ENCODE peak calls at places on chromosomes 6 and 20, in five cellular contexts. L is tibial artery, H is GM23248, W is SJSA1, F is colonic mucosa. A is an unnamed sample.

GRCh38 chr6:80543598-80544181 is 437.2 kb downstream of the BCKDHB start:
- DNase-seq in L (no peak), H (peak; percentile 60), W (peak; percentile 49), F (no peak), A (peak; percentile 5)

GRCh38 chr6:49269190-49269589 is 193.9 kb downstream of the MMUT start:
- DNase-seq in L (no peak), H (peak; percentile 63), W (no peak), F (no peak), A (no peak)

GRCh38 chr6:15512126-15512525 is 150.7 kb downstream of the DTNBP1 start:
- DNase-seq in L (no peak), H (peak; percentile 30), W (no peak), F (no peak), A (peak; percentile 16)

GRCh38 chr20:50191065-50191565 is 485 bp downstream of the CEBPB start:
- DNase-seq in L (peak; percentile 59), H (peak; percentile 79), W (peak; percentile 58), F (peak; percentile 84), A (peak; percentile 83)

GRCh38 chr6:1802495-1803395 is 193.0 kb downstream of the FOXC1 start:
- DNase-seq in L (no peak), H (no peak), W (no peak), F (no peak), A (peak; percentile 78)

GRCh38 chr6:39688494-39688893 is 36.7 kb downstream of the KIF6 start:
- DNase-seq in L (no peak), H (peak; percentile 86), W (no peak), F (no peak), A (no peak)

GRCh38 chr6:43936476-43936875 is 166.5 kb downstream of the VEGFA start:
- DNase-seq in L (no peak), H (peak; percentile 16), W (no peak), F (no peak), A (no peak)

GRCh38 chr20:62860924-62861691 is 514 bp downstream of the TCFL5 start:
- DNase-seq in L (no peak), H (peak; percentile 64), W (no peak), F (no peak), A (peak; percentile 54)

GRCh38 chr6:162621246-162621645 is 106.3 kb downstream of the PRKN start:
- DNase-seq in L (no peak), H (peak; percentile 9), W (no peak), F (no peak), A (no peak)

GRCh38 chr20:64234291-64234791 is 21.2 kb upstream of the PCMTD2 start:
- DNase-seq in L (no peak), H (no peak), W (no peak), F (no peak), A (no peak)

GRCh38 chr20:324177-325042 is 942 bp upstream of the SOX12 start:
- DNase-seq in L (peak; percentile 89), H (peak; percentile 95), W (peak; percentile 87), F (peak; percentile 97), A (peak; percentile 92)

GRCh38 chr20:35363190-35363589 is 48.6 kb downstream of the UQCC1 start:
- DNase-seq in L (no peak), H (no peak), W (no peak), F (no peak), A (no peak)

GRCh38 chr6:155693573-155694428 is 238.2 kb upstream of the NOX3 start:
- DNase-seq in L (no peak), H (no peak), W (no peak), F (peak; percentile 51), A (no peak)

GRCh38 chr20:40522405-40522804 is 166.6 kb downstream of the MAFB start:
- DNase-seq in L (no peak), H (no peak), W (no peak), F (no peak), A (no peak)

GRCh38 chr6:131885237-131885636 is 65.9 kb downstream of the CCN2 start:
- DNase-seq in L (no peak), H (no peak), W (no peak), F (no peak), A (no peak)

DNA sequence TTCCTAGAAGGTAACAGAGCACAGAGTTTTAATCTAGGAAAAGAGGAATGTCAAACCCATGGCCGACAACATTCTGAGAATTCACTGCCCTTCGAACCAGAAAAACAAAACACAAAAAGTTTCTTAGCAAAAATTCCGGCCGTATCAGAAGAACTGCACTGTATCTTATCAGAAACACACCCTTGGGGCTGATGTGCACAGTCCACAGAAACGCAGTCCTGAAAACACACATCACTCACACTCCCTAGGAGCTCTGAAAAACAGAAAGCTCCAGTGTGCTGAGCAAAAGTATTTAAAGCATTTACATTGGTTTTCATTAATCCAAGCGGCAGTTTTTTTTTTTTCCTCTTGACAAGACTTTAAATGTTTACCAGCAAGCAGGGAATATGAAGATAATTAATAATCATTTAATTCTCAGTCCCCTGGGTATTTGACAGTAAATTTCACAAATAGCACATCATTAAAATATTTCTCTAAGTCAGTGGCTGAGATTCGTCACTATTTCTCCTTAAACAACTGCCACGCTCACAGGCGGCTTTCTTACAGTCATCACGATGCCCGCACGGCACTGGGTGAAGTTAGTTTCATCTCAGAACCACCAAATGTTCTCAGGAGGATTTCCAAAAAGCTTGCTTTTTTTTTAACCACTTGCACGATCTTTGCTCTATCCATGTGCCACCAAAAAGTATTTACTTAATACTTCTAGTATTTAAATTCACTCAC is 13.3 kb downstream of the NFATC2 start:
- DNase-seq in L (no peak), H (peak; percentile 13), W (no peak), F (no peak), A (peak; percentile 47)
- H3K4me3 ChIP-seq in L (peak overlapping the region; percentile 9), H (no peak overlapping the region), W (no peak overlapping the region), F (no peak overlapping the region), A (peak overlapping the region; percentile 27)

GRCh38 chr6:134172020-134172766 is 119.8 kb upstream of the SLC2A12 start:
- DNase-seq in L (no peak), H (peak; percentile 21), W (no peak), F (no peak), A (no peak)

GRCh38 chr6:134168580-134169223 is 116.3 kb upstream of the SLC2A12 start:
- DNase-seq in L (no peak), H (peak; percentile 25), W (no peak), F (no peak), A (no peak)

GRCh38 chr6:134170844-134171243 is 118.4 kb upstream of the SLC2A12 start:
- DNase-seq in L (no peak), H (peak; percentile 40), W (no peak), F (no peak), A (no peak)

GRCh38 chr6:134171517-134171916 is 119.1 kb upstream of the SLC2A12 start:
- DNase-seq in L (no peak), H (no peak), W (no peak), F (no peak), A (no peak)

GRCh38 chr6:134169881-134170486 is 117.6 kb upstream of the SLC2A12 start:
- DNase-seq in L (no peak), H (peak; percentile 14), W (no peak), F (no peak), A (no peak)
- H3K27ac ChIP-seq in L (peak overlapping the region; percentile 56), H (peak overlapping the region; percentile 26), W (no peak overlapping the region), F (no peak overlapping the region), A (no peak overlapping the region)

GRCh38 chr20:42112161-42112560 is 494.0 kb upstream of the CHD6 start:
- DNase-seq in L (no peak), H (no peak), W (no peak), F (no peak), A (no peak)
- H3K9me3 ChIP-seq in L (no peaks in the 10 kb centered on the region), H (no peaks in the 10 kb centered on the region), W (no peaks in the 10 kb centered on the region), F (no peaks in the 10 kb centered on the region), A (no peaks in the 10 kb centered on the region)

GRCh38 chr6:52518279-52518944 is 58.4 kb downstream of the TRAM2 start:
- DNase-seq in L (no peak), H (peak; percentile 54), W (no peak), F (no peak), A (no peak)
- H3K4me3 ChIP-seq in L (no peak overlapping the region), H (peak overlapping the region; percentile 20), W (peak overlapping the region; percentile 1), F (no peak overlapping the region), A (peak overlapping the region; percentile 32)

GRCh38 chr6:106162926-106163325 is 76.8 kb downstream of the PRDM1 start:
- DNase-seq in L (no peak), H (peak; percentile 43), W (no peak), F (no peak), A (no peak)

GRCh38 chr6:106163966-106164877 is 78.1 kb downstream of the PRDM1 start:
- DNase-seq in L (peak; percentile 46), H (peak; percentile 97), W (no peak), F (no peak), A (no peak)

GRCh38 chr6:106161475-106161874 is 75.3 kb downstream of the PRDM1 start:
- DNase-seq in L (no peak), H (no peak), W (no peak), F (no peak), A (no peak)

GRCh38 chr6:106161893-106162292 is 75.8 kb downstream of the PRDM1 start:
- DNase-seq in L (no peak), H (no peak), W (no peak), F (no peak), A (no peak)

GRCh38 chr6:106163446-106163965 is 77.4 kb downstream of the PRDM1 start:
- DNase-seq in L (peak; percentile 23), H (peak; percentile 92), W (no peak), F (peak; percentile 27), A (no peak)
- H3K27ac ChIP-seq in L (no peak overlapping the region), H (peak overlapping the region; percentile 99), W (no peak overlapping the region), F (peak overlapping the region; percentile 68), A (no peak overlapping the region)

GRCh38 chr6:14466278-14466677 is 348.7 kb downstream of the CD83 start:
- DNase-seq in L (no peak), H (peak; percentile 66), W (no peak), F (no peak), A (no peak)

GRCh38 chr6:14468656-14469321 is 351.2 kb downstream of the CD83 start:
- DNase-seq in L (no peak), H (no peak), W (no peak), F (no peak), A (no peak)

GRCh38 chr6:14464716-14465115 is 347.1 kb downstream of the CD83 start:
- DNase-seq in L (no peak), H (no peak), W (no peak), F (no peak), A (no peak)

GRCh38 chr6:14470697-14471096 is 353.1 kb downstream of the CD83 start:
- DNase-seq in L (no peak), H (no peak), W (no peak), F (no peak), A (no peak)

GRCh38 chr6:14467591-14467990 is 350.0 kb downstream of the CD83 start:
- DNase-seq in L (no peak), H (peak; percentile 79), W (no peak), F (no peak), A (no peak)
- H3K9me3 ChIP-seq in L (no peaks in the 10 kb centered on the region), H (no peaks in the 10 kb centered on the region), W (no peaks in the 10 kb centered on the region), F (no peaks in the 10 kb centered on the region), A (no peaks in the 10 kb centered on the region)

GRCh38 chr6:36670271-36670670 is 8.2 kb upstream of the CDKN1A start:
- DNase-seq in L (no peak), H (no peak), W (no peak), F (no peak), A (no peak)
- H3K4me3 ChIP-seq in L (no peak overlapping the region), H (no peak overlapping the region), W (no peak overlapping the region), F (no peak overlapping the region), A (no peak overlapping the region)

DNA sequence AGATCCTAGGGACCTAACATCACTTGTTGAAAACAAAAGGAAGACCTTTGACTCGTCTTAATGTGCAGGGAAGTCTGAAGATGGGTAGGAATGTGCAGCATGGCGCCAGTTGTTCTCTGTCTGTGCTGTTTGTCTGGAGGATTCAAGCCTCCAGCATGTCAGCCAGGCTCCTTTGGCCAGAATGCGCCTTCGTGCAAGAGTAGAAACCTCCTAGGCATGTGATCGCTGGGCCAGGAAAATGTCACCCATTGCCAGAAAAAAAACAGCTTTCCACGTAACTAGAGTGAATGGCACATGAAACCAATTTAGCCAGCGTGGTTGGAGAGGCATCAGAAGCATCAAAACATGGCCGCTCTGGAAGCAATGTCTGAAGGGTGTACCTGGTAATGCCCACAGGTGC is 132.7 kb downstream of the EDN1 start:
- DNase-seq in L (peak; percentile 46), H (peak; percentile 49), W (no peak), F (no peak), A (no peak)
- H3K27ac ChIP-seq in L (peak overlapping the region; percentile 61), H (peak overlapping the region; percentile 39), W (no peak overlapping the region), F (no peak overlapping the region), A (no peak overlapping the region)

A was measured in SJCRH30.